ENCODE peak calls at places on chromosome 21, in five cellular contexts. R, T, S, G and I are unnamed samples.

GRCh38 chr21:32572574-32573420 is 12.5 kb downstream of the TCP10L start:
- DNase-seq in R (no peak), T (no peak), S (no peak), G (no peak), I (no peak)

GRCh38 chr21:44460441-44460755 is 5.1 kb downstream of the LRRC3 start:
- DNase-seq in R (no peak), T (no peak), S (no peak), G (no peak), I (no peak)

GRCh38 chr21:41677671-41678015 is 89.2 kb downstream of the RIPK4 start:
- DNase-seq in R (no peak), T (no peak), S (no peak), G (no peak), I (no peak)

GRCh38 chr21:39022901-39023693 is 160.2 kb downstream of the PSMG1 start:
- DNase-seq in R (no peak), T (no peak), S (peak), G (peak), I (no peak)

GRCh38 chr21:15682977-15683376 is 46.8 kb upstream of the USP25 start:
- DNase-seq in R (no peak), T (no peak), S (peak), G (no peak), I (no peak)

GRCh38 chr21:27796106-27796505 is 829.2 kb upstream of the ADAMTS5 start:
- DNase-seq in R (no peak), T (peak), S (peak), G (no peak), I (no peak)

GRCh38 chr21:24705201-24705600 is 902.1 kb downstream of the MRPL39 start:
- DNase-seq in R (no peak), T (no peak), S (peak), G (no peak), I (no peak)

GRCh38 chr21:35342440-35342839 is 293.3 kb upstream of the RUNX1 start:
- DNase-seq in R (no peak), T (no peak), S (no peak), G (no peak), I (no peak)

GRCh38 chr21:42937960-42938580 is 12.6 kb upstream of the ERVH48-1 start:
- DNase-seq in R (no peak), T (peak), S (peak), G (no peak), I (no peak)

GRCh38 chr21:15009964-15010363 is 54.8 kb downstream of the NRIP1 start:
- DNase-seq in R (no peak), T (no peak), S (peak), G (no peak), I (no peak)

GRCh38 chr21:26546698-26547097 is 26.4 kb downstream of the CYYR1 start:
- DNase-seq in R (no peak), T (no peak), S (no peak), G (peak), I (no peak)

GRCh38 chr21:43611598-43612369 is 47.5 kb downstream of the HSF2BP start:
- DNase-seq in R (no peak), T (no peak), S (peak), G (peak), I (no peak)

GRCh38 chr21:33314096-33314495 is 10.7 kb upstream of the IFNAR1 start:
- DNase-seq in R (no peak), T (no peak), S (no peak), G (no peak), I (no peak)

GRCh38 chr21:40129809-40130208 is 262.6 kb downstream of the PCP4 start:
- DNase-seq in R (no peak), T (no peak), S (no peak), G (no peak), I (no peak)

GRCh38 chr21:46129846-46130651 is 25.3 kb downstream of the FTCD start:
- DNase-seq in R (no peak), T (no peak), S (no peak), G (no peak), I (no peak)

GRCh38 chr21:28655471-28655870 is 337.2 kb downstream of the LTN1 start:
- DNase-seq in R (no peak), T (no peak), S (no peak), G (no peak), I (no peak)

GRCh38 chr21:46035809-46036695 is 54.5 kb downstream of the COL6A1 start:
- DNase-seq in R (no peak), T (peak), S (peak), G (peak), I (peak)

GRCh38 chr21:27722095-27722494 is 755.2 kb upstream of the ADAMTS5 start:
- DNase-seq in R (no peak), T (no peak), S (no peak), G (no peak), I (no peak)

GRCh38 chr21:38310619-38311018 is 53.8 kb downstream of the KCNJ15 start:
- DNase-seq in R (no peak), T (peak), S (peak), G (no peak), I (peak)

GRCh38 chr21:45515241-45516061 is 26.8 kb downstream of the SLC19A1 start:
- DNase-seq in R (no peak), T (no peak), S (no peak), G (no peak), I (no peak)

GRCh38 chr21:15495965-15496364 is 233.8 kb upstream of the USP25 start:
- DNase-seq in R (no peak), T (peak), S (peak), G (no peak), I (peak)

GRCh38 chr21:38699048-38699447 is 106.7 kb upstream of the ETS2 start:
- DNase-seq in R (no peak), T (no peak), S (no peak), G (no peak), I (no peak)

GRCh38 chr21:32414579-32415358 is 2.3 kb downstream of the EVA1C start:
- DNase-seq in R (no peak), T (no peak), S (peak), G (no peak), I (peak)

GRCh38 chr21:35559881-35560280 is 500.4 kb downstream of the SETD4 start:
- DNase-seq in R (no peak), T (no peak), S (peak), G (no peak), I (peak)

GRCh38 chr21:30408782-30409494 is 13.1 kb downstream of the KRTAP13-1 start:
- DNase-seq in R (no peak), T (peak), S (peak), G (no peak), I (peak)

GRCh38 chr21:41520560-41521442 is 12.8 kb upstream of the TMPRSS2 start:
- DNase-seq in R (no peak), T (no peak), S (no peak), G (no peak), I (no peak)

GRCh38 chr21:44982558-44983244 is 42.9 kb downstream of the SLX9 start:
- DNase-seq in R (no peak), T (peak), S (peak), G (no peak), I (no peak)

GRCh38 chr21:41245509-41246135 is 71.0 kb upstream of the FAM3B start:
- DNase-seq in R (no peak), T (no peak), S (no peak), G (no peak), I (no peak)

GRCh38 chr21:33019885-33020557 is 5.7 kb upstream of the OLIG2 start:
- DNase-seq in R (no peak), T (no peak), S (no peak), G (no peak), I (no peak)

GRCh38 chr21:34726627-34727337 is 58.0 kb downstream of the CLIC6 start:
- DNase-seq in R (no peak), T (no peak), S (no peak), G (no peak), I (no peak)

GRCh38 chr21:30502041-30502440 is at the start of gene KRTAP19-5:
- DNase-seq in R (no peak), T (no peak), S (no peak), G (no peak), I (no peak)

GRCh38 chr21:20276377-20276776 is 721.8 kb upstream of the NCAM2 start:
- DNase-seq in R (no peak), T (no peak), S (no peak), G (no peak), I (no peak)